ENCODE peak calls at places on chromosomes 4 and X, in four cellular contexts. Z, U, E and M are unnamed samples.
A peak's percentile ranks its signal among the peaks of the same experiment; 100 is the strongest.

GRCh38 chr4:657338-658030 is 16.6 kb downstream of the ATP5ME start:
- DNase-seq in Z (no peak), U (no peak), E (peak; percentile 38), M (no peak)

GRCh38 chrX:147803948-147804347 is 107.8 kb upstream of the FMR1 start:
- DNase-seq in E (no peak), Z (no peak), U (no peak), M (no peak)

GRCh38 chrX:39899876-39900787 is 197.6 kb downstream of the BCOR start:
- DNase-seq in U (peak; percentile 79), Z (no peak), E (no peak), M (no peak)

GRCh38 chrX:16739574-16739973 is 20.2 kb downstream of the SYAP1 start:
- DNase-seq in E (no peak), Z (no peak), U (no peak), M (no peak)

GRCh38 chr4:114964016-114964415 is 149.4 kb downstream of the NDST4 start:
- DNase-seq in E (no peak), Z (no peak), U (no peak), M (no peak)

GRCh38 chr4:168528131-168528949 is 31.5 kb downstream of the PALLD start:
- DNase-seq in U (no peak), E (no peak), Z (peak; percentile 25), M (no peak)

GRCh38 chr4:52935317-52935716 is 73.2 kb downstream of the RASL11B start:
- DNase-seq in Z (no peak), E (no peak), U (no peak), M (no peak)

GRCh38 chr4:74543983-74544382 is 99.0 kb downstream of the AREG start:
- DNase-seq in U (no peak), Z (peak; percentile 87), E (no peak), M (no peak)

GRCh38 chr4:5708829-5709680 is 696 bp upstream of the EVC2 start:
- DNase-seq in U (no peak), Z (no peak), E (no peak), M (no peak)

GRCh38 chr4:65535128-65535527 is 135.2 kb downstream of the EPHA5 start:
- DNase-seq in E (no peak), U (no peak), Z (peak; percentile 26), M (no peak)

GRCh38 chrX:140572724-140573123 is 67.9 kb upstream of the SOX3 start:
- DNase-seq in E (no peak), Z (peak; percentile 2), U (no peak), M (no peak)

GRCh38 chrX:110341189-110342035 is 17.2 kb upstream of the RTL9 start:
- DNase-seq in U (no peak), E (no peak), Z (peak; percentile 86), M (no peak)

GRCh38 chrX:106906361-106906760 is 3.2 kb upstream of the RIPPLY1 start:
- DNase-seq in Z (no peak), E (no peak), U (no peak), M (no peak)

GRCh38 chr4:19623866-19624265 is 627.8 kb upstream of the SLIT2 start:
- DNase-seq in E (no peak), U (no peak), Z (no peak), M (no peak)

GRCh38 chrX:3743821-3744439 is 30.5 kb upstream of the PRKX start:
- DNase-seq in E (no peak), Z (no peak), U (no peak), M (no peak)

GRCh38 chr4:146945556-146946374 is at the start of gene TTC29:
- DNase-seq in U (peak; percentile 46), Z (peak; percentile 69), E (peak; percentile 94), M (no peak)

GRCh38 chr4:155973639-155974475 is 20.2 kb upstream of the CTSO start:
- DNase-seq in E (no peak), U (peak; percentile 71), Z (peak; percentile 35), M (no peak)

GRCh38 chr4:13968723-13969122 is 341.2 kb upstream of the BOD1L1 start:
- DNase-seq in E (no peak), U (no peak), Z (no peak), M (no peak)

GRCh38 chr4:173074501-173074946 is 94.1 kb upstream of the GALNT7 start:
- DNase-seq in E (no peak), Z (peak; percentile 51), U (peak; percentile 80), M (peak; percentile 89)

GRCh38 chr4:172142331-172142738 is 329.1 kb downstream of the GALNTL6 start:
- DNase-seq in Z (peak; percentile 0), U (peak; percentile 31), E (no peak), M (peak; percentile 20)

GRCh38 chr4:12712648-12713339 is 771.3 kb downstream of the RAB28 start:
- DNase-seq in E (no peak), U (no peak), Z (no peak), M (no peak)

GRCh38 chr4:190019023-190019858 is 7.8 kb downstream of the FRG2 start:
- DNase-seq in U (no peak), E (no peak), Z (no peak), M (no peak)

GRCh38 chrX:119481218-119481875 is 13.1 kb downstream of the SLC25A5 start:
- DNase-seq in U (no peak), E (peak; percentile 64), Z (no peak), M (no peak)

DNA sequence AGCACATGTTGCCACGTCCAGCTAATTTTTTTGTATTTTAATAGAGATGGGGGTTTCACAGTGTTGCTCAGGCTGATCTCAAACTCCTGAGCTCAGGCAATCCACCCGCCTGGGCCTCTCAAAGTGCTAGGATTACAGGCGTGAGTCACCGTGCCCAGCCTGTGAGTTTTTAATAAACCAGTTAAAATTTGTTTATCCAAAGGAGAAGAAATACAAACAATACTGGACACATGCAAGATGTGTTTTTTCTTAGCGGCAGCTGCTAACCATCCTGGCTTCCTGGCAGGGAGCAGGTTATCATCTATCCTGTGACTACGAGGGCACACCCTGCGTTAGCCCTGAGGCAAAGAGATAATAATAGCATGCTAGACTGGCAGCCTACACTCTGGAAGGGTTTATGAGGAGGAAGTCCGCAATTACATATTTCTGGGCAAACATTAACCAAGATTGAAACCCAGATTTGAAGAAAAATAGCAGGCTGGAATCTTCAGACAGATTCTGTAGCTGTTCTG is 191.4 kb downstream of the SPRY1 start:
- DNase-seq in Z (peak; percentile 63), U (no peak), E (no peak), M (no peak)
- H3K4me3 ChIP-seq in Z (no peak overlapping the region), U (no peak overlapping the region), E (no peak overlapping the region), M (no peak overlapping the region)

DNA sequence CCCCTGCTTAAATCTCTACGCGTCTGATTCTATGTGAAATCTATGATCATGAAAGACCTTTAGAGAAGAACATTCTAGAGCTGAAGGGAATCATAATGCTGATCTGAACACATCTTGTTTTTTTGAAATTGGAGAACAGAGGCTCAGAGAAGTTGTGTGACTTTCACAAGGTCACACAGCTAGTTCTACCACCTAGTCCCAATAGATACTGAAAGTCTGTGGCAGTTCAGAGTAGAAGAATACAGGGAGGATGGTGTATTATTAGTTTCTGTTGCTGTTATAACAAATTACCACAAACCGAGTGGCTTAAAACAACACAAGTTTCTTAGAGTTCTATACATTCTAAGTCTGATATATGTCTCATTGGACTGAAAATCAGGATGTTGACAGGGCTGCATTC is 14.5 kb downstream of the CYP2U1 start:
- DNase-seq in U (no peak), E (no peak), Z (no peak), M (no peak)
- TF ChIP-seq CTCF in U (no peak), E (no peak), Z (no peak), M (no peak)

GRCh38 chr4:76434901-76435688 is at the start of gene SHROOM3:
- DNase-seq in U (peak; percentile 84), Z (peak; percentile 42), E (no peak), M (no peak)

GRCh38 chr4:76430519-76431388 is 4.3 kb upstream of the SHROOM3 start:
- DNase-seq in E (no peak), Z (peak; percentile 80), U (no peak), M (no peak)

GRCh38 chr4:76439491-76439890 is 4.5 kb downstream of the SHROOM3 start:
- DNase-seq in E (no peak), U (no peak), Z (no peak), M (no peak)

GRCh38 chr4:76435689-76436176 is 704 bp downstream of the SHROOM3 start:
- DNase-seq in E (no peak), Z (peak; percentile 42), U (no peak), M (no peak)
- H3K4me3 ChIP-seq in E (peak overlapping the region; percentile 30), Z (peak overlapping the region; percentile 41), U (peak overlapping the region; percentile 80), M (peak overlapping the region; percentile 42)

GRCh38 chr4:164933244-164933643 is 44.2 kb downstream of the TRIM61 start:
- DNase-seq in U (no peak), E (no peak), Z (no peak), M (no peak)

GRCh38 chr4:164943192-164943591 is 34.3 kb downstream of the TRIM61 start:
- DNase-seq in U (no peak), Z (no peak), E (no peak), M (no peak)

GRCh38 chr4:164931551-164932324 is 45.7 kb downstream of the TRIM61 start:
- DNase-seq in E (no peak), Z (no peak), U (no peak), M (no peak)

GRCh38 chr4:164935363-164935762 is 42.1 kb downstream of the TRIM61 start:
- DNase-seq in U (no peak), Z (no peak), E (no peak), M (no peak)

DNA sequence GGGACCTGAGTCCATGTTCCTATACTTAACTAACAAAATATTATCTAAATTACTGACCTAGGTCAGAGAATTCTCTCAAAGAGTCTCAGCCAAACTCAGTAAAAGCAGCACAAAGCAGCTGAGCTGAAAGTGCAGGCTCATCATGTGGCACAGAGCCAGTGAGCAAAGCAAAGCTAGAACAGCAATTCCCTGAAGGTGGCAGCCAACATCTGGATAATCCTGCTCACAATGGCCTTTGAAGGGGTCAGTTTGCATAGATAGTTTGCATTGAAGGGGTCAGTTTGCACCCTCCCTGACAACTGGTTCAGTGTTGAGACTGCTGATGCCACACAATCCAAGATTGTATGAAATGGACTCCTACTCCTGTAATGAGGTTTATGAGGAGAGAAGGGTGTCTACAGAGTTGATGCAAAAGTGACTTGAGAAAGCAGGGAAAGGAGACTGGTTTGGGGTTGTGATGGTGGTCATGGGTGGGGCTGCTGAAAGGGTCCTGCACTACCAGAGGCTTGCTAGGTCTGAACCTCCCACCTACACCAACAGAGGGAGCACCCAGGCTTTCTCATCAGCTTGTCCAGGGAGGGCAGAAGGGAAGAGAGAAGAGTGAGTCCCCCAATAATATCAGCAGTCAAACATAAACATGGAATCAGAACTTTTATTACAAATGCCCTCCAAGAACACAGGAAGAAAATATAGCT is 39.7 kb downstream of the TRIM61 start:
- DNase-seq in U (no peak), E (no peak), Z (peak; percentile 14), M (no peak)
- TF ChIP-seq CTCF in U (peak; percentile 52), E (no peak), Z (no peak), M (peak; percentile 27)

GRCh38 chr4:40124690-40125089 is 68.0 kb downstream of the N4BP2 start:
- DNase-seq in U (no peak), Z (no peak), E (no peak), M (no peak)
- H3K4me3 ChIP-seq in U (no peak overlapping the region), Z (no peak overlapping the region), E (no peak overlapping the region), M (no peak overlapping the region)

DNA sequence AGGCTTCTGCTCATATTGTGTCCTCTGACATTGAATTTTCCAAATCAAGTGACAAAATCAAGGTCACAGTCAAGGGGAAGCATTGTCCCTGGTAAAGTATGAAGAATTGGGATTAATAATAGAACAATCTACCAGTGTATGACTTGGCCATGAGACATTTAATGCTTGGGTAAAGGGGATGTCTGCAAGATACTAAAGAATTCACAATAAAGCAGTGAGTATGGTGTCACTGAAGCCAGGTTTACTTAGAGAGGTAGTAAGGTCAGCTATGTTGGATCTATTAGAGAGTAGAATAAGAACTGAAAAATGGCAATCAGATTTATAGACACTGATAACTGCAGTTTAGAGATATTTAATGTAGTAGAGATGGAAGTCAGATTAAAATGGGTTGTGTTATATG is 349.2 kb downstream of the BMPR1B start:
- DNase-seq in E (no peak), U (no peak), Z (no peak), M (no peak)
- TF ChIP-seq CTCF in E (no peak), U (no peak), Z (no peak), M (no peak)